ENCODE peak calls at places on chromosomes 2 and 18, in eight cellular contexts. Y, X, E, P, T, K, V and S are unnamed samples.

GRCh38 chr2:137437386-137437785 is 526.9 kb upstream of the HNMT start:
- DNase-seq in E (no peak), T (no peak), Y (no peak), P (no peak), X (peak), V (no peak), K (no peak), S (no peak)

GRCh38 chr2:95346236-95346737 is 49.1 kb downstream of the KCNIP3 start:
- DNase-seq in T (peak), V (peak), P (peak), X (peak), E (peak), Y (peak), K (peak), S (peak)

GRCh38 chr2:229489016-229489415 is 217.9 kb upstream of the PID1 start:
- DNase-seq in X (peak), K (peak), P (peak), Y (peak), V (peak), T (no peak), E (peak), S (peak)

GRCh38 chr18:48106976-48107781 is 176.7 kb upstream of the SMAD2 start:
- DNase-seq in V (no peak), E (no peak), Y (no peak), P (no peak), X (no peak), K (no peak), T (no peak), S (no peak)

GRCh38 chr2:56613254-56613653 is 429.5 kb downstream of the CCDC85A start:
- DNase-seq in P (no peak), T (no peak), E (no peak), X (no peak), V (no peak), K (no peak), Y (no peak), S (no peak)

GRCh38 chr18:35672897-35673296 is 91.4 kb downstream of the GALNT1 start:
- DNase-seq in T (no peak), X (peak), P (no peak), E (no peak), V (no peak), Y (no peak), K (peak), S (peak)

GRCh38 chr2:145036421-145036901 is 516.5 kb upstream of the ZEB2 start:
- DNase-seq in P (no peak), T (no peak), V (no peak), E (no peak), X (no peak), K (peak), Y (peak), S (peak)

GRCh38 chr18:46343940-46344372 is 239.8 kb downstream of the HAUS1 start:
- DNase-seq in V (no peak), X (no peak), K (no peak), T (peak), Y (no peak), P (no peak), E (peak), S (no peak)

GRCh38 chr2:11564864-11565567 is 31.2 kb downstream of the GREB1 start:
- DNase-seq in X (no peak), E (no peak), P (no peak), V (no peak), T (peak), Y (no peak), K (no peak), S (no peak)

GRCh38 chr2:26550276-26551015 is 72.5 kb upstream of the OTOF start:
- DNase-seq in V (no peak), P (peak), T (peak), E (no peak), Y (no peak), K (no peak), X (no peak), S (no peak)

GRCh38 chr18:74942319-74942910 is 266.5 kb downstream of the PTGR3 start:
- DNase-seq in Y (no peak), T (no peak), V (no peak), X (peak), P (no peak), E (no peak), K (peak), S (peak)

GRCh38 chr2:19171409-19171808 is 187.0 kb downstream of the OSR1 start:
- DNase-seq in T (no peak), K (no peak), X (peak), P (no peak), E (no peak), Y (no peak), V (no peak), S (no peak)
- TF ChIP-seq CTCF in T (no peak), K (no peak), X (no peak), P (no peak), E (no peak), Y (no peak), V (no peak), S (no peak)

DNA sequence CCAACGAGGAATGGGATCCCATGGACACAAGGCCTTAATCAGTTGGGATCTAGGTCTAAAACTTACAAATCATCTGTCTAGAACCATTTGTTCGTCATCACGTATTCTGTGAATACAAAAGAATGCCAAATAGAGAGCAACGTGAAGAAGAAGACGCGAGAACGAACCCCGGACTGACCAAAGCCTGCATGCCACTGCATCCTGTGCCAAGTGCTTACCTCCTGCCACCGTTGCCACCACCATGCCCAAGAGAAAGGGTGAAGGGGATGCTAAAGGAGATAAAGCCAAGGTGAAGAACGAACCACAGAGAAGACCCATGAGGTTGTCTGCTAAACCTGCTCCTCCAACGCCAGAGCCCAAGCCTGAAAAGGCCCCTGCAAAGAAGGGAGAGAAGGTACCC is 30.2 kb downstream of the ITSN2 start:
- DNase-seq in P (no peak), X (no peak), T (no peak), Y (no peak), V (no peak), K (no peak), E (no peak), S (no peak)
- TF ChIP-seq CTCF in P (no peak), X (no peak), T (no peak), Y (no peak), V (no peak), K (no peak), E (no peak), S (no peak)

GRCh38 chr2:29317801-29318485 is 202.7 kb downstream of the CLIP4 start:
- DNase-seq in K (no peak), X (no peak), V (no peak), E (peak), Y (no peak), P (no peak), T (no peak), S (no peak)

GRCh38 chr2:29311458-29311857 is 196.2 kb downstream of the CLIP4 start:
- DNase-seq in T (no peak), P (no peak), Y (no peak), X (no peak), E (no peak), K (no peak), V (no peak), S (no peak)

GRCh38 chr2:29322011-29322410 is 206.8 kb downstream of the CLIP4 start:
- DNase-seq in K (no peak), E (no peak), Y (peak), X (peak), T (no peak), V (no peak), P (no peak), S (no peak)

GRCh38 chr2:29314816-29315571 is 199.8 kb downstream of the CLIP4 start:
- DNase-seq in K (no peak), E (peak), P (no peak), Y (no peak), V (no peak), X (no peak), T (no peak), S (no peak)

GRCh38 chr2:29317077-29317517 is 201.9 kb downstream of the CLIP4 start:
- DNase-seq in E (peak), P (no peak), Y (peak), K (no peak), X (peak), V (no peak), T (no peak), S (peak)
- TF ChIP-seq CTCF in E (no peak), P (no peak), Y (peak), K (no peak), X (no peak), V (no peak), T (no peak), S (no peak)

GRCh38 chr2:219521066-219521880 is 7.0 kb downstream of the ASIC4 start:
- DNase-seq in Y (peak), E (peak), T (no peak), P (no peak), X (peak), V (peak), K (peak), S (peak)
- TF ChIP-seq CTCF in Y (peak), E (peak), T (peak), P (peak), X (peak), V (peak), K (peak), S (peak)

GRCh38 chr2:122000556-122001340 is 245.3 kb downstream of the TSN start:
- DNase-seq in P (no peak), K (no peak), E (no peak), T (no peak), X (no peak), Y (no peak), V (no peak), S (no peak)
- TF ChIP-seq CTCF in P (no peak), K (no peak), E (no peak), T (no peak), X (no peak), Y (no peak), V (no peak), S (no peak)

GRCh38 chr18:62242955-62243354 is 55.9 kb downstream of the RELCH start:
- DNase-seq in Y (no peak), P (no peak), E (no peak), X (peak), T (no peak), K (peak), V (no peak), S (no peak)

GRCh38 chr18:62245177-62245576 is 58.1 kb downstream of the RELCH start:
- DNase-seq in Y (no peak), K (no peak), E (no peak), P (no peak), X (no peak), T (no peak), V (no peak), S (no peak)

GRCh38 chr18:62236252-62236651 is 49.2 kb downstream of the RELCH start:
- DNase-seq in T (no peak), E (no peak), P (no peak), K (no peak), X (no peak), Y (no peak), V (no peak), S (no peak)

DNA sequence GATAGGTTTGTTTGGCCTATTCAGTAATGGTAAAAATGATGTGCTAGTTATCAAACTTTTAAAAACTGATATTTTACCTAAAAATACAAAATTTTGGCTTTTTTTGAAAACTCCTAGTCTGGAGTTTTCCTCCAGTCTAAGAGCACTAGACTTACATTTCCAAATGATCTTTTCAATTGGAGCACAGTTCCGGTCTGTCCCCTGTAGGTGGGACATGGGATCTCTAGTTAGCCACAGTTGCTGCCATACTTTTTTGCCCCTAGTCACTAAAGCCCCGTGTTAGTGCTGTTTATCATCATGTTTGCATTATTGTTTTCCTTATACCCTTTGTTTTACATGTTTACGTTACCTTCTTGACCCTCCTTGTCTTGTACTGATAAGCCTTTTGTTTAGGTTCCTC is 52.4 kb downstream of the RELCH start:
- DNase-seq in V (no peak), K (no peak), P (no peak), T (no peak), X (no peak), E (no peak), Y (no peak), S (no peak)
- TF ChIP-seq CTCF in V (no peak), K (no peak), P (no peak), T (no peak), X (no peak), E (no peak), Y (peak), S (no peak)

DNA sequence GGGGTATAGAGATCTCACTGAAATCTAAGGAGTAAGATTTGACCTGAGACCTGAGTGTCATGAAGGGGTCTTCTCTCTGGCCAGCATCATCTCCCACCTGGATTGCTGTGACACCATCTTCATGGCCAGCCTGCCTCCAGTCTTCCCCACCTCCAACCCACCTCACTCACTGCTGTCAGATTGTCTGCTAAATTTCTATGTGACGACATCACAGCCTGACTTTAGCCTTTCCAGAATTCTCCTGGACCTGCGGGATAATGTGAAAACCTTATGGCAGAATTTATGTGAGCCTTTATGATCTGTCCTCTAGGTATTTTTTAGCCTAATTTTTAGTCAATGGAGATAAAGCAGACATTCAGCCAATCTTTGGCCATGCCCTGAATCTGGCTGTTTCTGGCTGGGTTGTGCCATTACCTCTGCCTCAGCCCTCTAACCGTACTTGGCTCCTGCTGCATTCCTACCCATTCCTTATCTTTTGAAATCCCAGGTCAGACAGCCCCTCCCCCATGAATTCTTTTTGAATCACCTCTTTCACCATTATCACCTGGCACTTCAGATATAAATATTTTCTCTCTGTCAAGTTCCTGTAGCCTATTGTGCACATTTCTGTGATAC is 66.4 kb upstream of the MMADHC start:
- DNase-seq in X (no peak), E (no peak), V (no peak), T (no peak), Y (no peak), K (no peak), P (no peak), S (no peak)
- TF ChIP-seq CTCF in X (no peak), E (no peak), V (no peak), T (no peak), Y (no peak), K (no peak), P (no peak), S (no peak)